ENCODE peak calls at places on chromosomes 2 and 18, in five cellular contexts. O, F, S, R and P are unnamed samples.

GRCh38 chr18:68699043-68699442 is 15.9 kb downstream of the TMX3 start:
- DNase-seq in F (no peak), O (peak; percentile 68), R (no peak), S (no peak), P (no peak)

GRCh38 chr18:62838475-62839098 is 123.2 kb downstream of the PHLPP1 start:
- DNase-seq in R (no peak), F (no peak), O (no peak), S (no peak), P (no peak)

GRCh38 chr2:85763132-85763531 is 9.3 kb downstream of the ATOH8 start:
- DNase-seq in F (no peak), R (no peak), O (no peak), S (no peak), P (no peak)

GRCh38 chr2:217252181-217252580 is 392.3 kb upstream of the TNP1 start:
- DNase-seq in S (no peak), R (no peak), F (no peak), O (no peak), P (no peak)

GRCh38 chr2:34815052-34815741 is 1216.1 kb upstream of the FAM98A start:
- DNase-seq in O (no peak), S (no peak), R (no peak), F (no peak), P (no peak)

GRCh38 chr2:236912316-236913153 is 173.2 kb upstream of the COPS8 start:
- DNase-seq in O (no peak), S (no peak), F (no peak), R (no peak), P (peak; percentile 70)

GRCh38 chr2:155203187-155203586 is 504.7 kb downstream of the KCNJ3 start:
- DNase-seq in R (no peak), S (no peak), O (no peak), F (no peak), P (no peak)

GRCh38 chr2:36371963-36372391 is 16.4 kb downstream of the CRIM1 start:
- DNase-seq in S (no peak), R (peak; percentile 73), O (peak; percentile 84), F (no peak), P (no peak)

GRCh38 chr2:201414099-201415023 is 36.9 kb downstream of the TRAK2 start:
- DNase-seq in R (no peak), S (no peak), F (no peak), O (peak; percentile 34), P (no peak)

GRCh38 chr18:54845788-54846187 is 17.5 kb downstream of the RAB27B start:
- DNase-seq in F (no peak), R (no peak), O (peak; percentile 62), S (no peak), P (no peak)

GRCh38 chr2:156901373-156902031 is 356.0 kb upstream of the GALNT5 start:
- DNase-seq in R (no peak), F (peak; percentile 4), O (peak; percentile 67), S (no peak), P (no peak)

GRCh38 chr2:164458801-164459200 is 162.5 kb downstream of the GRB14 start:
- DNase-seq in R (no peak), S (no peak), O (no peak), F (no peak), P (no peak)

GRCh38 chr2:95015261-95015918 is 10.1 kb upstream of the MAL start:
- DNase-seq in F (no peak), O (no peak), R (no peak), S (no peak), P (no peak)
- H3K9me3 ChIP-seq in F (no peaks in the 10 kb centered on the region), O (no peaks in the 10 kb centered on the region), R (no peaks in the 10 kb centered on the region), S (no peaks in the 10 kb centered on the region), P (no peaks in the 10 kb centered on the region)

DNA sequence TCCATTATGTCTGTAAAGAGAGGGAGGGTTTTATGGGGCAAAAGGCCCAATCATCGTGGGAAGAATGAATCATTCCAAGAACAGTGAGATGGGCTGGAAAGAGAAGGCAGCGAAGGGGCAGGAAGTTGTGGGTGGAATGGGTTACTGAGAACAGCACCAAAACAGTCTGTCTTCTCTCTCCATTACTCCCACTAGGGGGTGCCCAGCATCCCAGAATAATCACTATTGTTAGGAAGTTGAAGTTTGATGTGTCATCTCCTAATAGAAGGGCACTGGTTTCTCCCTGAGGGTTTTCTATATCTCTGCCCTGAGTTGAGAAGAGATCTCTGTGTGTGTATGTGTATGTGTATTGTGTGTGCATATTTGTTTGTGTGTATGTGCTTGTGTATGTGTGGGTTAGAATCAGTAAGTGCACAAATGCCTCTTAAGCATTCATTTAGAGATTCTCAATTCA is 76.6 kb upstream of the MAP4K3 start:
- DNase-seq in F (peak; percentile 70), R (peak; percentile 83), O (peak; percentile 97), S (peak; percentile 77), P (no peak)
- TF ChIP-seq CTCF in F (peak; percentile 55), R (peak; percentile 85), O (peak; percentile 86), S (peak; percentile 27), P (peak; percentile 61)

GRCh38 chr2:47169784-47170183 is 14.7 kb upstream of the STPG4 start:
- DNase-seq in S (no peak), O (no peak), F (no peak), R (no peak), P (no peak)

GRCh38 chr2:47162780-47163179 is 7.7 kb upstream of the STPG4 start:
- DNase-seq in R (no peak), F (no peak), O (no peak), S (no peak), P (no peak)

GRCh38 chr2:47165001-47165555 is 10.0 kb upstream of the STPG4 start:
- DNase-seq in R (no peak), O (peak; percentile 65), S (no peak), F (no peak), P (no peak)

GRCh38 chr2:47172156-47172921 is 17.2 kb upstream of the STPG4 start:
- DNase-seq in F (peak; percentile 46), R (peak; percentile 72), O (no peak), S (no peak), P (no peak)

GRCh38 chr2:47167149-47167548 is 12.0 kb upstream of the STPG4 start:
- DNase-seq in O (no peak), F (no peak), R (no peak), S (no peak), P (no peak)
- H3K4me3 ChIP-seq in O (no peak overlapping the region), F (no peak overlapping the region), R (no peak overlapping the region), S (no peak overlapping the region), P (no peak overlapping the region)

DNA sequence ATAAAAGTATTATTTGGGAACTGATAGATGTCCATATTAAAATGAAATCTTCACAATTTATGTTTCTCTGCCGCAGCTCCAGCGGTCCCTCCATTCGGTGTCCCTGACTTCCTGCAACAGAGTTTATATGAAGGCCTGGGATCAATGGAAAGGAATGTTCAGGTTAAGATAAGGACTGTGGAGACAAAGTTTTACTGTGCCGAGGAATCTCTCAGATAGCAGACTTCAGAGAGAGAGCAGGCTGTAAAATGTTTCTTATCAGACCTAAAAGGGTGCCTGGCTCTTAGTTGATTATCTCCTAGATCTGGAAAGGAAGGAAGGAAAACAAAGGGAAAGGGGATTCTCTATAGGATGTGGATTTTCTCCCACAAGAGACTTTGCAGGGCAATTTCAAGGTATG is 193.7 kb upstream of the PIEZO2 start:
- DNase-seq in R (no peak), F (no peak), O (no peak), S (no peak), P (no peak)
- H3K9me3 ChIP-seq in R (no peaks in the 10 kb centered on the region), F (peaks cover 3% of the 10 kb centered on the region), O (peaks cover 2% of the 10 kb centered on the region), S (no peaks in the 10 kb centered on the region), P (peaks cover 35% of the 10 kb centered on the region)

GRCh38 chr2:118090387-118091139 is 2.3 kb downstream of the INSIG2 start:
- DNase-seq in R (peak; percentile 41), F (no peak), S (no peak), O (no peak), P (no peak)

GRCh38 chr2:118086024-118086633 is 2.1 kb upstream of the INSIG2 start:
- DNase-seq in R (peak; percentile 90), F (no peak), O (no peak), S (no peak), P (no peak)

GRCh38 chr2:118091140-118091478 is 2.8 kb downstream of the INSIG2 start:
- DNase-seq in S (no peak), R (peak; percentile 13), O (no peak), F (no peak), P (no peak)

GRCh38 chr2:118089015-118089800 is 937 bp downstream of the INSIG2 start:
- DNase-seq in F (peak; percentile 53), S (peak; percentile 15), R (peak; percentile 89), O (peak; percentile 58), P (no peak)

GRCh38 chr2:118088051-118089014 is at the start of gene INSIG2:
- DNase-seq in S (peak; percentile 88), F (peak; percentile 98), O (peak; percentile 91), R (peak; percentile 99), P (peak; percentile 97)
- TF ChIP-seq CTCF in S (no peak), F (no peak), O (no peak), R (no peak), P (no peak)

DNA sequence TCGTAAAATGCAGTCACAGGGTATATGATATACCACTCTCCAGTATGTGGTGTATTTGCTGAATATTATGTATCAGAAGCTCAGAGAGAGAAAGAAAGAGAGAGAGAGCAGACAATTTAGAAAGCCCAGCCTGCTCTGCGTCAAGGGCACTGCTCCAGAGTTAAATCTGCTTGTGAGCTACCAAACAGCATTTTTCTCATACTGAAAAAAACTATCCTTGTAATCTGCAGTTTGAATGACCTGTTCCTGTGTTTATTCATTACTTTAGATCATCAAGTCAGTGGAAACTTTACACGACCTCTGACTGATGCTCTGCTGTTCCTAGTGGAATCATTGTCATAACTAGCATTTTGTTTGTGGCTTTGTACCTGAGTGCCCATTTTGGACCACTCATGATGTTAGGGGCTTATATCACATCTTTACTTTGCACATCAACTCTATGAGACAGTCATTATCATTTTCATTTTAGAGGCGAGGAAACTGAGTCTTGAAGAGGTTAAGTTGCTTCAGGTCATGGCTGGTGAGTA is 89.2 kb upstream of the PELI1 start:
- DNase-seq in O (no peak), S (no peak), F (no peak), R (no peak), P (no peak)
- H3K4me3 ChIP-seq in O (no peak overlapping the region), S (no peak overlapping the region), F (no peak overlapping the region), R (no peak overlapping the region), P (no peak overlapping the region)